ENCODE peak calls at places on chromosomes 5 and 9, in five cellular contexts. Q is GM12878, V is H1, C is HepG2, M is K562. P is an unnamed sample.

GRCh38 chr9:4174781-4175180 is 125.1 kb downstream of the GLIS3 start:
- DNase-seq in Q (no peak), V (no peak), C (no peak), M (no peak), P (no peak)

GRCh38 chr9:83670381-83670780 is 37.4 kb downstream of the UBQLN1 start:
- DNase-seq in Q (no peak), V (no peak), C (no peak), M (no peak), P (no peak)

GRCh38 chr5:179821298-179822058 is 773 bp downstream of the SQSTM1 start:
- DNase-seq in Q (no peak), V (no peak), C (peak; percentile 80), M (peak; percentile 91), P (peak; percentile 76)

GRCh38 chr5:28284788-28285187 is 1246.4 kb upstream of the CDH9 start:
- DNase-seq in Q (no peak), V (no peak), C (no peak), M (no peak), P (no peak)

GRCh38 chr5:95863383-95863757 is 40.8 kb upstream of the GLRX start:
- DNase-seq in Q (no peak), V (no peak), C (peak; percentile 69), M (no peak), P (no peak)

GRCh38 chr5:109585012-109585599 is 104.6 kb upstream of the MAN2A1 start:
- DNase-seq in Q (no peak), V (no peak), C (no peak), M (no peak), P (no peak)

GRCh38 chr5:116824751-116825438 is 250.3 kb upstream of the SEMA6A start:
- DNase-seq in Q (no peak), V (no peak), C (no peak), M (no peak), P (no peak)

GRCh38 chr5:126521130-126521529 is 73.9 kb downstream of the ALDH7A1 start:
- DNase-seq in Q (no peak), V (no peak), C (no peak), M (no peak), P (no peak)

GRCh38 chr9:12853021-12853420 is 78.2 kb downstream of the LURAP1L start:
- DNase-seq in Q (no peak), V (no peak), C (no peak), M (no peak), P (no peak)

GRCh38 chr9:3508531-3509374 is 17.0 kb downstream of the RFX3 start:
- DNase-seq in Q (no peak), V (no peak), C (no peak), M (no peak), P (no peak)

GRCh38 chr5:23740029-23740428 is 232.6 kb downstream of the PRDM9 start:
- DNase-seq in Q (no peak), V (no peak), C (no peak), M (no peak), P (no peak)

GRCh38 chr5:23742701-23743100 is 235.3 kb downstream of the PRDM9 start:
- DNase-seq in Q (no peak), V (no peak), C (no peak), M (no peak), P (no peak)
- TF ChIP-seq USF2 in Q (no peak), V (no peak), C (no peak), M (no peak), P (no peak)

GRCh38 chr5:82178378-82178777 is 99.8 kb downstream of the RPS23 start:
- DNase-seq in Q (no peak), V (no peak), C (no peak), M (no peak), P (no peak)

GRCh38 chr5:82185842-82186241 is 92.3 kb downstream of the RPS23 start:
- DNase-seq in Q (no peak), V (no peak), C (no peak), M (no peak), P (no peak)

GRCh38 chr5:82182662-82183061 is 95.5 kb downstream of the RPS23 start:
- DNase-seq in Q (no peak), V (no peak), C (no peak), M (no peak), P (no peak)

GRCh38 chr5:82183828-82184227 is 94.3 kb downstream of the RPS23 start:
- DNase-seq in Q (peak; percentile 17), V (no peak), C (no peak), M (no peak), P (no peak)
- TF ChIP-seq CREB1 in Q (no peak), V (no peak), C (no peak), M (no peak), P (no peak)

GRCh38 chr5:150161242-150162141 is 5.1 kb upstream of the CDX1 start:
- DNase-seq in Q (no peak), V (no peak), C (peak; percentile 69), M (peak; percentile 86), P (peak; percentile 97)
- TF ChIP-seq USF2 in Q (no peak), V (no peak), C (no peak), M (no peak), P (no peak)

DNA sequence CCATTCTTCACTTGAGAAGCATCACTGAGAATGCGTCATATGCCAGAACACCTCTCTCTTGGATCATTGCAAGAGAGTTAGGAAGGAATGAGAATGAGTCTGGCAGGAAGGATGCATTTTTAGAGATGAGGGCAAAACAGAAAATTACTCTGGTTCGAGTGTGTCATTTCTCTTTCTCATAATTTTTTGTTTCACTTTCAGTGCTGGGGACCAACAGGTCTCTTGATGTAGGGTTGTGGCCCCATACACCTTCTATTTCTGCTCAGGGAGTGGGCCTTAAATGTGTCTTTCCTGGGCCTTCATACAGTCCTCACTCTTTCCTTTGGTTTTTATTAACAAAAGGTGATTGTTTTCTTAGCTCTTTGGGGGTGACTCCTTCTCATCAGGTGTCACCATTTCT is 302.4 kb downstream of the NR3C1 start:
- DNase-seq in Q (no peak), V (no peak), C (no peak), M (no peak), P (no peak)
- TF ChIP-seq CREB1 in Q (no peak), V (no peak), C (no peak), M (no peak), P (no peak)

GRCh38 chr5:123937230-123937629 is 425.3 kb downstream of the CSNK1G3 start:
- DNase-seq in Q (peak; percentile 3), V (peak; percentile 38), C (peak; percentile 65), M (peak; percentile 62), P (peak; percentile 39)

GRCh38 chr5:123945548-123945947 is 433.6 kb downstream of the CSNK1G3 start:
- DNase-seq in Q (no peak), V (no peak), C (no peak), M (no peak), P (no peak)

GRCh38 chr5:123947797-123948196 is 435.8 kb downstream of the CSNK1G3 start:
- DNase-seq in Q (no peak), V (no peak), C (no peak), M (no peak), P (no peak)

DNA sequence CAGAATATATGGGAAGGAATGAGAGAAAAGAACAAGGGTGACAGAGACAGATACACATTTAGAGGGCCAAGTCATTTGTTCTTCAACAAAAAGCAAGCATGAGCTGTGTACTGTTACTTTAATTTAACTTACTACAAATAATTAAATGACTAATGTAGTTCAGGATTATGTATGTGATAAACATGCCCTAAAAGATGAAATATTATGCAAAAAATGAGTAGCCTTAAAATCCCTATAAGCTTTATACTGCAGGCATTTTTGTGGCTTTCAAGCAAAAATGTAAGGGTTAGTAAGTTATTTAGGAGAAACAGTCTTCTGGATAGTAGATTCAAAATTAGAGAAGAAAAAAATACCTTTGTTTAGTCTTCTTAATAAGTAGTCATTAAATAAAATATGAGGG is 431.2 kb downstream of the CSNK1G3 start:
- DNase-seq in Q (no peak), V (no peak), C (no peak), M (no peak), P (no peak)
- TF ChIP-seq USF2 in Q (no peak), V (no peak), C (no peak), M (no peak), P (no peak)

GRCh38 chr5:31809037-31809910 is 170.3 kb downstream of the PDZD2 start:
- DNase-seq in Q (no peak), V (peak; percentile 49), C (peak; percentile 52), M (peak; percentile 76), P (peak; percentile 77)

GRCh38 chr5:31806566-31806965 is 167.6 kb downstream of the PDZD2 start:
- DNase-seq in Q (no peak), V (no peak), C (no peak), M (no peak), P (no peak)

GRCh38 chr5:31815394-31815793 is 176.5 kb downstream of the PDZD2 start:
- DNase-seq in Q (no peak), V (no peak), C (no peak), M (no peak), P (no peak)

GRCh38 chr5:31811210-31811609 is 172.3 kb downstream of the PDZD2 start:
- DNase-seq in Q (no peak), V (no peak), C (peak; percentile 17), M (peak; percentile 20), P (no peak)
- TF ChIP-seq CREB1 in Q (no peak), V (no peak), C (no peak), M (no peak), P (no peak)

DNA sequence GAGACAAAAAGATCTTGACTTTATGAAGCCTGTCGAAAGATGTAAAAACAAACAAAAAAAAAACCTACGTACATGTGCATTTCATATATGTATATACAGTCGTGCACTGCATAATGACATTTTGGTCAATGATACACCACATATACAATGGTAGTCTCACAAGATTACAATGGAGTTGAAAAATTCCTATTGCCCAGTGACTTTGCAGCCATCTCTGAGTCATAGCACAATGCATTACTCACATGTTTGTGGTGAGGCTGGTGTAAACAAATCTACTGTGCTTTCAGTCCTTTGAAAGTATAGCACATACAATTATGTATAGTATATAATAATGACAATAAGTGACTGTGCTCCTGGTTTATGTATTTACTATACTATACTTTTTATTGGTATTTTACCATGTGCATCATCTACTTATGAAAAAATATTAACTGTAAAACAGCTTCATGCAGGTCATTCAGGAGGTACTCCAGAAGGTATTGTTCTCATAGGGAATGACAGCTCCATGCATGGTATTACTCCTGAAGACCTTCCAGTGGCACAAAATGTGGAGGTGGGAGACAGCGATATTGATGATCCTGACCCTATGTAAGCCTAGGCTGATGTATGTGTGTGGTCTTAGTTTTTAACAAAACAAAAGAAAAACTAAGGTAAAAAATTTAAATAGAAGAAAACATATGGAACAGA is 73.7 kb upstream of the FST start:
- DNase-seq in Q (no peak), V (no peak), C (peak; percentile 5), M (no peak), P (no peak)
- TF ChIP-seq USF2 in Q (no peak), V (no peak), C (no peak), M (no peak), P (no peak)

GRCh38 chr5:40430112-40430725 is 249.5 kb upstream of the PTGER4 start:
- DNase-seq in Q (no peak), V (no peak), C (no peak), M (no peak), P (no peak)
- TF ChIP-seq CREB1 in Q (no peak), V (no peak), C (no peak), M (no peak), P (no peak)

GRCh38 chr9:26369096-26369495 is 523.5 kb downstream of the CAAP1 start:
- DNase-seq in Q (no peak), V (no peak), C (no peak), M (no peak), P (no peak)
- TF ChIP-seq USF2 in Q (no peak), V (no peak), C (no peak), M (no peak), P (no peak)

P was measured in WTC11.